ENCODE peak calls at places on chromosome 16, in six cellular contexts. N, Q, A, I, K and V are unnamed samples.

GRCh38 chr16:80466024-80466986 is 74.5 kb upstream of the DYNLRB2 start:
- DNase-seq in Q (peak), N (peak), I (peak), K (peak), A (peak), V (peak)

GRCh38 chr16:75462804-75463203 is 1.7 kb downstream of the TMEM170A start:
- DNase-seq in I (no peak), K (no peak), N (no peak), A (no peak), Q (no peak), V (no peak)

GRCh38 chr16:80300876-80301275 is 239.9 kb upstream of the DYNLRB2 start:
- DNase-seq in K (no peak), I (no peak), Q (no peak), N (no peak), A (no peak), V (peak)

GRCh38 chr16:12862327-12862726 is 39.1 kb upstream of the SHISA9 start:
- DNase-seq in K (no peak), I (no peak), Q (no peak), N (no peak), A (no peak), V (no peak)

GRCh38 chr16:31696968-31697743 is 169.5 kb downstream of the AHSP start:
- DNase-seq in N (peak), K (no peak), I (no peak), A (no peak), Q (peak), V (peak)

GRCh38 chr16:14001521-14001920 is 69.6 kb upstream of the MRTFB start:
- DNase-seq in K (no peak), I (no peak), N (no peak), A (no peak), Q (no peak), V (no peak)

GRCh38 chr16:27084296-27085065 is 17.8 kb downstream of the C16orf82 start:
- DNase-seq in Q (no peak), K (no peak), I (no peak), N (no peak), A (no peak), V (no peak)

GRCh38 chr16:1101573-1102332 is 5.7 kb upstream of the C1QTNF8 start:
- DNase-seq in Q (no peak), N (no peak), K (no peak), I (no peak), A (no peak), V (no peak)

GRCh38 chr16:17607624-17608023 is 136.9 kb upstream of the XYLT1 start:
- DNase-seq in I (no peak), N (peak), A (no peak), Q (no peak), K (no peak), V (no peak)

GRCh38 chr16:53061701-53062159 is 6.9 kb downstream of the CHD9 start:
- DNase-seq in I (peak), A (no peak), K (no peak), Q (no peak), N (no peak), V (peak)

GRCh38 chr16:76201385-76201784 is 75.8 kb upstream of the CNTNAP4 start:
- DNase-seq in Q (no peak), A (no peak), K (no peak), I (no peak), N (no peak), V (no peak)

GRCh38 chr16:24309222-24309905 is 53.2 kb downstream of the CACNG3 start:
- DNase-seq in A (no peak), N (no peak), I (no peak), Q (no peak), K (no peak), V (peak)

GRCh38 chr16:89289428-89290395 is 72.2 kb downstream of the ZNF778 start:
- DNase-seq in N (peak), Q (peak), K (no peak), I (no peak), A (peak), V (peak)

GRCh38 chr16:1709356-1709755 is 3.4 kb downstream of the MAPK8IP3 start:
- DNase-seq in Q (no peak), N (no peak), I (no peak), A (no peak), K (no peak), V (no peak)

GRCh38 chr16:28822520-28823290 is at the start of gene ATXN2L:
- DNase-seq in I (peak), A (peak), K (peak), Q (peak), N (peak), V (peak)

GRCh38 chr16:28823719-28824547 is 1.1 kb downstream of the ATXN2L start:
- DNase-seq in A (peak), Q (peak), I (peak), N (peak), K (peak), V (peak)

GRCh38 chr16:28821874-28822519 is 802 bp upstream of the ATXN2L start:
- DNase-seq in A (no peak), Q (no peak), K (no peak), N (no peak), I (no peak), V (no peak)

GRCh38 chr16:28824548-28824973 is 1.8 kb downstream of the ATXN2L start:
- DNase-seq in N (no peak), K (no peak), I (no peak), A (no peak), Q (no peak), V (no peak)

GRCh38 chr16:28823291-28823718 is 506 bp downstream of the ATXN2L start:
- DNase-seq in A (no peak), N (no peak), I (no peak), K (no peak), Q (no peak), V (no peak)
- H3K4me3 ChIP-seq in A (peak), N (peak), I (peak), K (peak), Q (peak), V (peak)

GRCh38 chr16:55843105-55843395 is 10.2 kb upstream of the CES1 start:
- DNase-seq in I (no peak), N (no peak), A (no peak), K (no peak), Q (no peak), V (no peak)

GRCh38 chr16:55846598-55847346 is 13.9 kb upstream of the CES1 start:
- DNase-seq in N (no peak), A (no peak), I (no peak), Q (no peak), K (no peak), V (no peak)

GRCh38 chr16:55842369-55843104 is 9.6 kb upstream of the CES1 start:
- DNase-seq in A (no peak), N (peak), I (no peak), Q (peak), K (no peak), V (peak)
- TF ChIP-seq GABPA in A (no peak), N (no peak), I (no peak), Q (no peak), K (no peak), V (no peak)

DNA sequence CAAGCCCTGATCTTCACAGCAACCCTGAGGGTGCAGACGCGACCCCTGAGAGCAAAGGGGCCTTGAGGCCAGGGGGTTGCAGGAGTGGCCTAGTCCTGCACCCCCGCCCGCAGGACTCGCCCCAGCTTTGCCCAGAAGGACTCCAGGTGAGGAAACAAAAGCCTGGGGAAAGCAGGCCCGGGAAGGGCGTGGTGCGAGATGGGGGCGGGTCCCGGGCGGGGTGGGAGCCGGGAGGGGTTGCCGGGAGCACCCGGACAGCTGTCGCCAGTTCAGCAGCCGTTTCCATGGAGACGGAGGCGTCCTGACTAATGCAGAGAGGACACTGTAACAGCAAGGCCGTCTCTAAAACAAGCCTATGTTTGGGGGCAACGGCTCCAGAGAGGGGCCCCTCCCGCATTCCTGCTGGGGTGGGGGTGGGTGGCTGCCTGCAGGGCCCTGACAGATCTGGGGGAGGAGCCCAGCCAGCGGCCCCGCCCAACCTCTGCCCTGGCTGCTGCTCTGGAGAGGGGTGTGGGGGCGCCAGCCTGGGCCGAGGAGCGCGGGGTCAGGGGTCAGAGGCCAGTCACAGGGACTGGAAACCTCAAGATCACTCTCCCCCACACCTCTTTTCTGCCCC is 3.0 kb upstream of the TPPP3 start:
- DNase-seq in K (no peak), Q (peak), A (no peak), I (no peak), N (peak), V (peak)
- H3K4me3 ChIP-seq in K (no peak), Q (peak), A (peak), I (no peak), N (no peak), V (peak)

DNA sequence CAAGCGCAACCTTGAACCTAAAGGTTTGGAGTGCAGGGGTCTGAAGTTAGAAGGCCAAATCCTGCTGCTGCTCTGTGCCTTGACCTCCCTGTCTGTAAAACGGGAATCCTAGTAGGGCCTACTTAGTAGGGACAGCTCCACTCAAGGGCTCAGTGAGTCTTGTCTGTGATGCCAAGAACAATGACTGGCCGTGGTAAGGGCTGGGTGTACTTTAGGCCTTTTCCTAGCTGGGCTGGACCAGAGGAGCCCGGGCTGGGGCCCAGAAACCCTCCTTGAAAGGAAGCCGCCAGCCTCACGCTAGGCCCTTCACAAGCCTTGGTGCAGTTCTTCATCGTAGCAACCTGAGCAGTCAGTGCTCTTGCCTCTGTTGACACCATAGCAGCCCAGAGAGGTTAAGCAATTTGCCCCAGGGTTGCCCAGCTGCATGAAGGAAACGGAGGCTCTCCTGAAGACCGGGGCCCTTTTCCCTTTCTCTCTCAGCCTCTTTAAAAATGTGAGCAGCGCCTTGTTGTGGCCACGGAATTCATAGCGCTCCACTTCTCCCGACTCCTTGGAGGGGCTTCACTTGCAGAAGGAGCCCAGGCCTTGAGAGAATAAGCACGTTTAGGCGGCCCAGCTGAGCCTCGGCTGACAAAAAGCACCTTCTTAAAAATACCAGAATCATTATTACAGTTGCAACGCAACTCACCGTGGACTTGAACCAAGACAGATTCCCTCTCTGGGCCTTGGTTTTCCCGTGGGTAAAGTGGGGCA is 4.4 kb downstream of the NECAB2 start:
- DNase-seq in K (no peak), A (no peak), I (no peak), Q (no peak), N (no peak), V (no peak)
- TF ChIP-seq GABPA in K (no peak), A (no peak), I (no peak), Q (no peak), N (no peak), V (no peak)

DNA sequence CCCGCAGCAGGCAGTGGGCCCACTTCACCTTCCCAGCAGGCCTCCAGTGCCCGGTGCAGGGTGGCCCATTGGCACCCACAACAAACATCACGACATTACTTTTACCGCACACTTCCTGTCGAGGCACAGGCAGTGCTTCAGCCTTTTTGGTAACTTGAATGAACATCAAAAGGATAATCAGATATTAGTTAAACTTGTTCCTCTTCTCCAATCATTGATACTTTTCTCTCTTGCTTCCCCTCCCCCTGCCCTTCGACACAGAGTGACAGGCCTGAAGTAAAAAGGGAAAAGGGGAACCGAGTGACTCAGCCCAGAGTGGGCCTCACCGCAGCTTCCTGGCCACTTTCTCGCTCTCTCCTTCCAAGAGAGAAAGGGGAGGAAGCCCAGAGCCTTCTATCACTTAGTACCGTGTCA is 507.0 kb downstream of the MAF start:
- DNase-seq in I (no peak), Q (peak), A (no peak), K (peak), N (no peak), V (no peak)
- H3K4me3 ChIP-seq in I (no peak), Q (no peak), A (no peak), K (no peak), N (no peak), V (no peak)

DNA sequence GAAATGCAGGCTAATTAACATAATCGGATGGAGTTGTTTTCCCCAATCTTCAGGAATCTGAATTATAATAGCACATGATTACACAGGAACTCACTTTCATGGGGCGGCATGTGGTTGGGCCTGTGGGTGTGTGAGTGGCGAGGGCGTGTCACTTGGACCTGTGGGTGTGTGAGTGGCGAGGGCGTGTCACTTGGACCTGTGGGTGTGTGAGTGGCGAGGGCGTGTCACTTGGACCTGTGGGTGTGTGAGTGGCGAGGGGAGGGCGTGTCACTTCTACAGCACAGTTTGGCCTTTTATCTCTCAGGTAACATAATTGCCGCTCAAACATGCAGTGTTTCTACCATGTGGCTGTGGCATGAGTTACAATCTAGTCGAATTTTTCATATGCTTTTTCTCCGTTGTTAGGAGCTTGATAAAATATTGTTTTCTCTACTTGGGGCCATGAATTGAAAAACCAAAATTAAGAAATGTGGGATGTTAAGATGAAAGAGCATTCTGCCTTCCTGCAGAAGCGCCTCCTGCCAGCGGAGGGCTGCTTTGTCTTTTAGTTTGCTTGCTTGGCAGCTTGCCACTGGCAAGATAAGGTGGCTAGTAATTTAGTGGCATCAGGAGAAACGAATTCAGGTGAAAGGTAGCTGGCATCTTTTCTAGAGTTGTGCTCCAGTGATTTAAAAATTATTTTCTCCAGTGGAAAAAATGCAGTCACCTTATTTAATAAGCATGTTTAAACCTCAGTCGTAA is 36.2 kb downstream of the USP10 start:
- DNase-seq in Q (no peak), A (no peak), I (no peak), N (peak), K (no peak), V (peak)
- TF ChIP-seq GABPA in Q (no peak), A (no peak), I (no peak), N (no peak), K (no peak), V (no peak)

DNA sequence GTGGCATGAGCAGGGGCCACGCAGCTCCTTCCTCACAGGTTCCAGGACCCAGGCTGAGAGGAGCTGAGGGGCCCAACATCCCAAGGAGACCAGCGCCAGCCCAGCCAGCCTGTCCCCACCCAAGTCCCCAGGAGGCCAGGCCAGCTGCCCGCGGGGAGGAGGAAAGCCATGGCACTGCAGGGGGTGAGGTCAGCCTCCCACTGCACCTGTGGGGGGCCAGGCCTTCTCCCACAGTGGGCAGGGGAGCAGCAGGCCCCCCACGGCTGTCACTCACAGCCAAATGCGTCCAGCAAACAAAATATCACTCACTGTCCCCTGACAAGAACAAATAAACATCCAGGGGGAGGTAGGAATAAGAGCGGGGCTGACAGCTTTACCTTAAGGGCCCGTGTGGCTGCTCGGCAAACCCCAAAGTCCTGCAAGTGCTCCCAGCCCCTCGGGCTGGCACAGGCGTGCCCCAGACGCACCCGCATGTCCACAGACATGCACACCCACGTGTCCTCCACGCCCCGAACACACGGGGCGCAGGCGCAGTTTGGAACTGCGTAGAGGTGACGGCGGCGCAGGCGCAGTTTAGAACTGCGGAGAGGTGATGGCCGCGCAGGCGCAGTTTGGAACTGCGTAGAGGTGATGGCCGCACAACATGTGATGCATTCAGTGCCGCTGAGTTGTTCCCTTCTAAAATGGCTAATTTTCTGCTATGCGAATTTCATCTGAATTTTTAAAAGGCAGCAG is 291.1 kb downstream of the FOXL1 start:
- DNase-seq in Q (peak), N (no peak), I (no peak), K (no peak), A (no peak), V (no peak)
- H3K4me3 ChIP-seq in Q (peak), N (no peak), I (no peak), K (no peak), A (no peak), V (no peak)

DNA sequence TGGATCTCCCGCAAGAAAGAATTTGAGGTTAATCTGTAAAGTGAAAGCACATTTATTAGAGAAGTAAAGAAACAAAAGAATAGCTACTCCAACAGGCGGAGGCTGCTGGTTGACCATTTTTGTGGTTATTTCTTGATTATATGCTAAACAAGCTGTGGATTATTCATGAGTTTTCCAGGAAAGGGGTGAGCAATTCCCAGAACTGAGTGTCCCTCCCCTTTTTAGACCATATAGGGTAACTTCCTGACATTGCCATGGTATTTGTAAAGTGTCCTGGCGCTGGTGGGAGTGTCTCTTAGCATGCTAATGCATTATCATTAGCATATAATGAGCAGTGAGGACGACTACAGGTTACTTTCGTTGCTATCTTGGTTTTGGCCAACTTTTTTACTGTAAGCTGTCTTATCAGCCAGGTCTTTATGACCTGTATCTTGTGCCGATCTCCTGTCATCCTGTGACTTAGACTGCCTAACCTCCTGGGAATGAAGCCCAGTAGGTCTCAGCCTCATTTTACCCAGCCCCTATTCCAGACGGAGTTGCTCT is 12.2 kb upstream of the HS3ST4 start:
- DNase-seq in K (no peak), I (no peak), A (no peak), N (no peak), Q (no peak), V (no peak)
- TF ChIP-seq GABPA in K (no peak), I (no peak), A (no peak), N (no peak), Q (no peak), V (no peak)